ENCODE peak calls at places on chromosomes 11 and 22, in eight cellular contexts. One of them, this sample, is unnamed.

GRCh38 chr22:24894220-24894975 is 52.1 kb downstream of the LHFPL7 start:
- DNase-seq in heart right ventricle: peak
- DNase-seq in upper lobe of right lung: peak
- DNase-seq in PC-9: peak
- DNase-seq in lower lobe of right lung: peak
- DNase-seq in OCI-LY7: no peak
- DNase-seq in osteoblast: peak
- DNase-seq in spleen: no peak
- DNase-seq in this sample: peak

GRCh38 chr22:36352775-36353507 is 34.8 kb downstream of the MYH9 start:
- DNase-seq in osteoblast: peak
- DNase-seq in PC-9: no peak
- DNase-seq in OCI-LY7: no peak
- DNase-seq in heart right ventricle: peak
- DNase-seq in lower lobe of right lung: peak
- DNase-seq in spleen: no peak
- DNase-seq in upper lobe of right lung: no peak
- DNase-seq in this sample: no peak

GRCh38 chr11:104946907-104947306 is 21.5 kb downstream of the CASP4 start:
- DNase-seq in OCI-LY7: peak
- DNase-seq in spleen: no peak
- DNase-seq in upper lobe of right lung: no peak
- DNase-seq in PC-9: no peak
- DNase-seq in osteoblast: no peak
- DNase-seq in lower lobe of right lung: no peak
- DNase-seq in heart right ventricle: peak
- DNase-seq in this sample: no peak

GRCh38 chr11:133946541-133947297 is 10.0 kb downstream of the IGSF9B start:
- DNase-seq in osteoblast: no peak
- DNase-seq in OCI-LY7: no peak
- DNase-seq in upper lobe of right lung: peak
- DNase-seq in lower lobe of right lung: no peak
- DNase-seq in heart right ventricle: peak
- DNase-seq in spleen: peak
- DNase-seq in PC-9: no peak
- DNase-seq in this sample: no peak

GRCh38 chr11:132631956-132632355 is 900.3 kb downstream of the OPCML start:
- DNase-seq in spleen: no peak
- DNase-seq in heart right ventricle: no peak
- DNase-seq in upper lobe of right lung: no peak
- DNase-seq in OCI-LY7: no peak
- DNase-seq in osteoblast: no peak
- DNase-seq in lower lobe of right lung: no peak
- DNase-seq in PC-9: no peak
- DNase-seq in this sample: no peak

GRCh38 chr11:97269527-97269926 is 879.7 kb downstream of the JRKL start:
- DNase-seq in lower lobe of right lung: no peak
- DNase-seq in spleen: no peak
- DNase-seq in PC-9: no peak
- DNase-seq in OCI-LY7: no peak
- DNase-seq in osteoblast: no peak
- DNase-seq in heart right ventricle: no peak
- DNase-seq in upper lobe of right lung: no peak
- DNase-seq in this sample: no peak

GRCh38 chr11:57515332-57516060 is at the start of gene SLC43A1:
- DNase-seq in lower lobe of right lung: peak
- DNase-seq in upper lobe of right lung: peak
- DNase-seq in OCI-LY7: peak
- DNase-seq in heart right ventricle: peak
- DNase-seq in osteoblast: peak
- DNase-seq in PC-9: peak
- DNase-seq in spleen: peak
- DNase-seq in this sample: peak

GRCh38 chr11:101336858-101337257 is 207.2 kb upstream of the PGR start:
- DNase-seq in osteoblast: no peak
- DNase-seq in heart right ventricle: no peak
- DNase-seq in spleen: no peak
- DNase-seq in lower lobe of right lung: no peak
- DNase-seq in upper lobe of right lung: no peak
- DNase-seq in PC-9: no peak
- DNase-seq in OCI-LY7: no peak
- DNase-seq in this sample: no peak

GRCh38 chr22:19292262-19293230 is 1.0 kb upstream of the CLTCL1 start:
- DNase-seq in osteoblast: no peak
- DNase-seq in OCI-LY7: peak
- DNase-seq in spleen: peak
- DNase-seq in heart right ventricle: peak
- DNase-seq in PC-9: no peak
- DNase-seq in upper lobe of right lung: peak
- DNase-seq in lower lobe of right lung: peak
- DNase-seq in this sample: peak

GRCh38 chr11:67776834-67777530 is 102.6 kb upstream of the ALDH3B2 start:
- DNase-seq in osteoblast: no peak
- DNase-seq in heart right ventricle: no peak
- DNase-seq in lower lobe of right lung: no peak
- DNase-seq in spleen: no peak
- DNase-seq in upper lobe of right lung: no peak
- DNase-seq in PC-9: no peak
- DNase-seq in OCI-LY7: no peak
- DNase-seq in this sample: no peak

GRCh38 chr11:67645521-67646457 is 4.7 kb downstream of the ACY3 start:
- DNase-seq in osteoblast: peak
- DNase-seq in upper lobe of right lung: no peak
- DNase-seq in spleen: peak
- DNase-seq in PC-9: no peak
- DNase-seq in OCI-LY7: peak
- DNase-seq in lower lobe of right lung: no peak
- DNase-seq in heart right ventricle: no peak
- DNase-seq in this sample: peak

GRCh38 chr11:80414766-80415165 is 973.9 kb upstream of the TENM4 start:
- DNase-seq in osteoblast: no peak
- DNase-seq in upper lobe of right lung: no peak
- DNase-seq in lower lobe of right lung: no peak
- DNase-seq in heart right ventricle: no peak
- DNase-seq in PC-9: no peak
- DNase-seq in spleen: no peak
- DNase-seq in OCI-LY7: no peak
- DNase-seq in this sample: no peak

GRCh38 chr11:71332046-71332445 is 79.7 kb upstream of the SHANK2 start:
- DNase-seq in osteoblast: peak
- DNase-seq in PC-9: no peak
- DNase-seq in upper lobe of right lung: peak
- DNase-seq in OCI-LY7: no peak
- DNase-seq in lower lobe of right lung: no peak
- DNase-seq in spleen: peak
- DNase-seq in heart right ventricle: no peak
- DNase-seq in this sample: no peak

GRCh38 chr11:75557649-75558494 is 4.2 kb upstream of the SERPINH1 start:
- DNase-seq in lower lobe of right lung: peak
- DNase-seq in heart right ventricle: peak
- DNase-seq in spleen: no peak
- DNase-seq in upper lobe of right lung: peak
- DNase-seq in OCI-LY7: no peak
- DNase-seq in osteoblast: peak
- DNase-seq in PC-9: no peak
- DNase-seq in this sample: peak

GRCh38 chr11:42646959-42647358 is 664.8 kb upstream of the API5 start:
- DNase-seq in heart right ventricle: no peak
- DNase-seq in lower lobe of right lung: no peak
- DNase-seq in PC-9: no peak
- DNase-seq in spleen: no peak
- DNase-seq in OCI-LY7: no peak
- DNase-seq in osteoblast: no peak
- DNase-seq in upper lobe of right lung: no peak
- DNase-seq in this sample: no peak

GRCh38 chr11:134145715-134146114 is 76.8 kb downstream of the JAM3 start:
- DNase-seq in upper lobe of right lung: no peak
- DNase-seq in PC-9: no peak
- DNase-seq in spleen: no peak
- DNase-seq in OCI-LY7: no peak
- DNase-seq in lower lobe of right lung: no peak
- DNase-seq in heart right ventricle: no peak
- DNase-seq in osteoblast: no peak
- DNase-seq in this sample: no peak

GRCh38 chr22:40001800-40002577 is 7.2 kb downstream of the FAM83F start:
- DNase-seq in OCI-LY7: no peak
- DNase-seq in osteoblast: peak
- DNase-seq in upper lobe of right lung: no peak
- DNase-seq in PC-9: peak
- DNase-seq in heart right ventricle: no peak
- DNase-seq in spleen: no peak
- DNase-seq in lower lobe of right lung: no peak
- DNase-seq in this sample: no peak

GRCh38 chr11:36164522-36165250 is 124.5 kb downstream of the COMMD9 start:
- DNase-seq in OCI-LY7: no peak
- DNase-seq in lower lobe of right lung: no peak
- DNase-seq in spleen: no peak
- DNase-seq in upper lobe of right lung: no peak
- DNase-seq in heart right ventricle: no peak
- DNase-seq in osteoblast: no peak
- DNase-seq in PC-9: no peak
- DNase-seq in this sample: no peak

DNA sequence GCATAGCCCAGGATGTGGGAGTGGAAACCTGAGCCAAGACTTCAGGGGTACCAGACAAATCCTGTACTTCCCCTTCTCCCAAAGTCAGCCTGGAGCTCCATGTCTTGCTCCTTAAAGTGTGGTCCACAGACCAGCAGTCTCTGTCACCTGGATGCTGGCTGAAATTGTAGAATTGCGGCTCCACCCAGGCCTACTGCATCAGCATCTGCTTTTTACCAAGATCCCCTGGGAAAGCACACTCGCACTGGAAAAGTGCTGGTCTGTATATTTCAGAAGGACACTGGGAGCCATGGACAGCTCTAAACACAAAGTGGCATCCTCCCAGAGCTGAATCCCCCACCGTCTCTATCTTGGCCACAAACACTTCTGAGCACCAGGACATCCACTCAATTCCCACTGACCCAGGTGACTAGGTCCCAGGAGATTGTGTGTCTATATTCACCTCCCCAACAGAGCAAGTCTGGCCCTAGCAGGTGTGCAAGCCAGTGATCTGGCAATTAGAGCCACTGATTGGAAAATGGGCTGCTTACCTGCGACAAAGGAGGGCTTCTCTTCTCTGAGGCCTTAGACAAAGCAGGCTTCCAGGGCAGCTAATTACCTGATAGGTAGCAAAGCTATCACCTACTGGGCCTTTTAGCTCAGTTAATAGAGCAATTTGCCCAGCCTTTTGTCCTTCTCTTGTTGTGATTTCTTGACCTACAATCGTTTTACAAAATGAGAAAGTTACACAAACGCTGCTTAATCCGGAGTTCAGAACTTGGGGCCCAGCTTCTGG is 443.3 kb downstream of the MN1 start:
- DNase-seq in OCI-LY7: no peak
- DNase-seq in upper lobe of right lung: no peak
- DNase-seq in heart right ventricle: no peak
- DNase-seq in PC-9: no peak
- DNase-seq in spleen: no peak
- DNase-seq in osteoblast: no peak
- DNase-seq in lower lobe of right lung: no peak
- DNase-seq in this sample: no peak
- H3K4me3 ChIP-seq in OCI-LY7: no peak
- H3K4me3 ChIP-seq in upper lobe of right lung: no peak
- H3K4me3 ChIP-seq in heart right ventricle: no peak
- H3K4me3 ChIP-seq in PC-9: no peak
- H3K4me3 ChIP-seq in spleen: no peak
- H3K4me3 ChIP-seq in osteoblast: no peak
- H3K4me3 ChIP-seq in lower lobe of right lung: no peak
- H3K4me3 ChIP-seq in this sample: no peak

GRCh38 chr11:128484172-128484571 is 103.2 kb downstream of the ETS1 start:
- DNase-seq in heart right ventricle: no peak
- DNase-seq in OCI-LY7: no peak
- DNase-seq in upper lobe of right lung: no peak
- DNase-seq in PC-9: no peak
- DNase-seq in spleen: no peak
- DNase-seq in lower lobe of right lung: no peak
- DNase-seq in osteoblast: no peak
- DNase-seq in this sample: no peak
- TF ChIP-seq CTCF in heart right ventricle: peak
- TF ChIP-seq CTCF in OCI-LY7: peak
- TF ChIP-seq CTCF in upper lobe of right lung: no peak
- TF ChIP-seq CTCF in PC-9: peak
- TF ChIP-seq CTCF in spleen: no peak
- TF ChIP-seq CTCF in lower lobe of right lung: no peak
- TF ChIP-seq CTCF in osteoblast: no peak
- TF ChIP-seq CTCF in this sample: no peak

DNA sequence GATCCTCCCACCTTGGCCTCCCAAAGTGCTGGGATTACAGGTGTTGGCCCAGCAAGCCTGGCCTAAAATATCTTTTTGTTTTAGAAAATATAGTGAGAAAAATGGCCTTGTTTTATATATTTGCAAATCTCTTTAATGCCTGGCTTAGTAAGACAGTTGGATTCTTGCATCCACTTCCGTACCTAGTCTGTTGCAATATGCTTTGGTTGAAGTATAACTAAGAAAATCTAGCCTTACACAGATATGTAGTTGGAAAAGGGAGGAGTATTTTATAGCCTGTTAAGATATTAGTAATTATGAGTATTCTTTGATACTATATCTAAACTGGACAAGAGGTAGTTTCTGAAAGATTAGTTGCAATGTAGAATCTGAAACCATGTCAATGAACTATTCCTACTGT is 65.0 kb downstream of the ZNRF3 start:
- DNase-seq in upper lobe of right lung: no peak
- DNase-seq in OCI-LY7: no peak
- DNase-seq in spleen: no peak
- DNase-seq in lower lobe of right lung: no peak
- DNase-seq in heart right ventricle: no peak
- DNase-seq in PC-9: no peak
- DNase-seq in osteoblast: no peak
- DNase-seq in this sample: no peak
- H3K27ac ChIP-seq in upper lobe of right lung: no peak
- H3K27ac ChIP-seq in OCI-LY7: no peak
- H3K27ac ChIP-seq in spleen: no peak
- H3K27ac ChIP-seq in lower lobe of right lung: no peak
- H3K27ac ChIP-seq in heart right ventricle: no peak
- H3K27ac ChIP-seq in PC-9: no peak
- H3K27ac ChIP-seq in osteoblast: no peak
- H3K27ac ChIP-seq in this sample: no peak

GRCh38 chr11:122176651-122177050 is 60.6 kb upstream of the BLID start:
- DNase-seq in spleen: no peak
- DNase-seq in upper lobe of right lung: no peak
- DNase-seq in OCI-LY7: no peak
- DNase-seq in heart right ventricle: no peak
- DNase-seq in osteoblast: no peak
- DNase-seq in lower lobe of right lung: no peak
- DNase-seq in PC-9: no peak
- DNase-seq in this sample: no peak
- H3K4me3 ChIP-seq in spleen: no peak
- H3K4me3 ChIP-seq in upper lobe of right lung: no peak
- H3K4me3 ChIP-seq in OCI-LY7: no peak
- H3K4me3 ChIP-seq in heart right ventricle: no peak
- H3K4me3 ChIP-seq in osteoblast: peak
- H3K4me3 ChIP-seq in lower lobe of right lung: no peak
- H3K4me3 ChIP-seq in PC-9: peak
- H3K4me3 ChIP-seq in this sample: no peak

This sample was measured in left lung.